ENCODE peak calls at places on chromosomes 4 and X, in seven cellular contexts. K is GM12891, Y is GM12878, S is K562, H is H1, A is SK-N-SH, T is HepG2. N is an unnamed sample.

GRCh38 chr4:28600958-28601357 is 1740.3 kb downstream of the STIM2 start:
- DNase-seq in H (no peak), T (no peak), Y (no peak), S (no peak), K (no peak), A (no peak), N (no peak)

GRCh38 chr4:44817905-44818304 is 91.5 kb upstream of the GNPDA2 start:
- DNase-seq in Y (no peak), H (no peak), A (no peak), S (no peak), T (no peak), K (no peak), N (no peak)

GRCh38 chr4:158644341-158644740 is 27.3 kb downstream of the C4orf46 start:
- DNase-seq in H (no peak), K (no peak), A (no peak), Y (no peak), S (no peak), T (no peak), N (no peak)

GRCh38 chr4:40629401-40630334 is at the start of gene RBM47:
- DNase-seq in S (no peak), H (peak), K (peak), Y (no peak), A (peak), T (no peak), N (peak)

GRCh38 chrX:144918936-144919335 is 328.4 kb upstream of the SPANXN1 start:
- DNase-seq in H (no peak), K (no peak), S (no peak), T (no peak), Y (no peak), A (no peak), N (no peak)

GRCh38 chr4:15144249-15144966 is 142.1 kb downstream of the CPEB2 start:
- DNase-seq in S (no peak), Y (no peak), A (no peak), H (no peak), K (no peak), T (no peak), N (no peak)

GRCh38 chr4:108272566-108272965 is 103.8 kb upstream of the LEF1 start:
- DNase-seq in A (no peak), Y (no peak), S (no peak), H (no peak), T (no peak), K (no peak), N (no peak)

GRCh38 chrX:123184199-123184857 is at the start of gene GRIA3:
- DNase-seq in K (no peak), A (peak), S (no peak), H (peak), T (no peak), Y (no peak), N (no peak)

GRCh38 chr4:153241970-153242847 is 38.0 kb downstream of the TRIM2 start:
- DNase-seq in T (peak), K (no peak), A (no peak), H (no peak), Y (no peak), S (no peak), N (no peak)

GRCh38 chr4:17174751-17175150 is 276.3 kb upstream of the LDB2 start:
- DNase-seq in S (no peak), K (no peak), A (no peak), Y (no peak), T (no peak), H (no peak), N (no peak)

GRCh38 chrX:54808109-54808604 is 612 bp downstream of the MAGED2 start:
- DNase-seq in Y (no peak), K (peak), S (peak), A (peak), H (peak), T (peak), N (no peak)

GRCh38 chr4:121408-122084 is 2.8 kb upstream of the ZNF718 start:
- DNase-seq in A (no peak), S (no peak), T (no peak), H (peak), K (no peak), Y (no peak), N (no peak)

GRCh38 chrX:46576458-46576857 is 2.9 kb downstream of the CHST7 start:
- DNase-seq in H (no peak), Y (no peak), K (no peak), A (no peak), T (no peak), S (no peak), N (no peak)

GRCh38 chrX:144722307-144722706 is 525.0 kb upstream of the SPANXN1 start:
- DNase-seq in Y (no peak), T (no peak), H (peak), K (no peak), S (no peak), A (no peak), N (no peak)

GRCh38 chr4:152937535-152938236 is 1.6 kb downstream of the FHDC1 start:
- DNase-seq in Y (no peak), T (no peak), A (peak), H (peak), S (peak), K (peak), N (peak)

GRCh38 chr4:164700471-164700870 is 53.5 kb upstream of the SMIM31 start:
- DNase-seq in T (peak), H (peak), Y (no peak), A (peak), S (no peak), K (no peak), N (no peak)

GRCh38 chr4:169090479-169091215 is 80.6 kb upstream of the CBR4 start:
- DNase-seq in K (no peak), A (no peak), Y (no peak), H (no peak), S (no peak), T (no peak), N (no peak)

GRCh38 chrX:68912113-68912980 is 83.5 kb downstream of the EFNB1 start:
- DNase-seq in S (no peak), K (no peak), Y (no peak), A (no peak), T (no peak), H (peak), N (no peak)

GRCh38 chr4:123616970-123617392 is 220.4 kb downstream of the SPRY1 start:
- DNase-seq in K (no peak), Y (no peak), S (no peak), A (peak), T (no peak), H (no peak), N (no peak)

GRCh38 chr4:66284991-66285451 is 614.7 kb upstream of the EPHA5 start:
- DNase-seq in K (no peak), Y (no peak), A (no peak), H (no peak), T (no peak), S (no peak), N (no peak)

GRCh38 chr4:22848332-22848731 is 155.6 kb downstream of the GBA3 start:
- DNase-seq in H (no peak), Y (no peak), S (no peak), K (no peak), A (no peak), T (no peak), N (no peak)

GRCh38 chr4:142194905-142195304 is 558.5 kb downstream of the IL15 start:
- DNase-seq in H (no peak), K (no peak), S (no peak), Y (no peak), T (no peak), A (no peak), N (no peak)

GRCh38 chr4:77538144-77538543 is 67.5 kb upstream of the CXCL13 start:
- DNase-seq in A (no peak), S (no peak), Y (no peak), H (no peak), K (no peak), T (no peak), N (no peak)

GRCh38 chrX:9745417-9746115 is 20.1 kb downstream of the GPR143 start:
- DNase-seq in A (no peak), S (no peak), T (no peak), K (no peak), Y (no peak), H (no peak), N (no peak)

GRCh38 chrX:43745938-43746721 is 90.0 kb downstream of the MAOA start:
- DNase-seq in A (no peak), K (no peak), Y (no peak), H (no peak), S (no peak), T (no peak), N (no peak)

GRCh38 chr4:15233626-15234025 is 194.2 kb upstream of the C1QTNF7 start:
- DNase-seq in K (no peak), A (no peak), S (no peak), H (no peak), T (no peak), Y (no peak), N (no peak)

GRCh38 chrX:70046978-70047377 is 2.8 kb downstream of the AWAT2 start:
- DNase-seq in S (no peak), Y (no peak), K (no peak), A (no peak), T (no peak), H (no peak), N (no peak)

GRCh38 chr4:26048378-26048882 is 134.4 kb downstream of the SMIM20 start:
- DNase-seq in K (no peak), T (no peak), Y (no peak), H (no peak), A (peak), S (no peak), N (no peak)

GRCh38 chr4:67725981-67726380 is 25.0 kb upstream of the UBA6 start:
- DNase-seq in H (no peak), T (no peak), K (no peak), S (no peak), A (no peak), Y (no peak), N (no peak)

GRCh38 chrX:123186796-123187195 is 2.7 kb downstream of the GRIA3 start:
- DNase-seq in T (no peak), A (no peak), S (no peak), Y (no peak), H (no peak), K (no peak), N (no peak)

GRCh38 chrX:150324035-150324728 is 38.9 kb upstream of the MAMLD1 start:
- DNase-seq in S (no peak), T (peak), K (no peak), H (no peak), A (no peak), Y (no peak), N (no peak)

GRCh38 chr4:92270908-92271307 is 32.9 kb upstream of the GRID2 start:
- DNase-seq in Y (no peak), H (no peak), K (no peak), A (peak), S (no peak), T (no peak), N (no peak)

GRCh38 chrX:130079824-130080406 is 30.4 kb downstream of the ELF4 start:
- DNase-seq in A (peak), S (peak), K (no peak), Y (no peak), T (peak), H (no peak), N (no peak)

GRCh38 chr4:184318852-184319251 is 101.2 kb upstream of the ENPP6 start:
- DNase-seq in K (no peak), T (no peak), A (no peak), H (peak), S (no peak), Y (no peak), N (no peak)

GRCh38 chr4:32032136-32032672 is 1312.0 kb downstream of the PCDH7 start:
- DNase-seq in S (no peak), K (no peak), Y (no peak), A (no peak), T (no peak), H (no peak), N (no peak)

GRCh38 chr4:86036729-86037128 is 323.1 kb downstream of the MAPK10 start:
- DNase-seq in H (no peak), K (no peak), S (no peak), T (no peak), A (no peak), Y (no peak), N (no peak)

GRCh38 chrX:108494416-108495095 is 54.9 kb downstream of the COL4A5 start:
- DNase-seq in A (no peak), H (no peak), S (no peak), K (no peak), Y (no peak), T (no peak), N (no peak)
- TF ChIP-seq TAF1 in A (no peak), H (no peak), S (no peak), K (no peak), Y (no peak), T (no peak), N (no peak)

DNA sequence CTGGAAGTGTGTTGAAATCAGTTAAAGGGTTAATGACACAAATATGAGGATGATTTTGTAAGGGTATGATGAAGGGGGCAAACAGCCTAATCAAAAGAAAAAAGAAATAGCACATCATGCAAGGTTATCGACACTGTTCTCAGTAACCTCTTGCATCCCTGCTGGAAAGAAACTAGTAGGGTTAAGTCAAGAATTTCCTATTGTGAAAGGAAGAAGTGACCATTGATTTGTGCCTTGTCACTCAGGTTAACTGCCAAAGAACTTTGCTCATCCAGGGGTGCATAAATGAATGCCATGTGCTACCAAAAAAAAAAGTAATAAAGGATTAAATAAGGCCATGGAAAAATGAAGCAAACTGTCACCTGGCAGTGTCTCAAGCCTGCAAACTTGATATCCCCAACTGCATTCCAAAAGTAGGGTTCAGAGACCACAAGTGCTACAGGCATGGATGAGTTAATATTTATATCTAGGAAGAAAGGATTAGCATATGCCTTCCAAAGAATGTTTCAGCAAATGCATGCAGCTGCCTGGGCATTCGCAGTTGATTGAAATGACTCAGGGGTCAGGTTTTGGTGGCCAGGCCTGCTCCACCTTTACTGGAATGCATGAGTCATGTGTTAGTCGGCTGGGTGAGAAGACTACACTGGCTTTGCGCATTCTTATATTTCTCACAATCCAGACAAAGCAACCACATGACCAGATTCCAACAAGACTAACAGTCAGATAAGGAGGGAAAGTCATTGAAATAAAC is 78.4 kb upstream of the ATXN3L start:
- DNase-seq in K (no peak), A (no peak), H (no peak), Y (no peak), S (peak), T (peak), N (no peak)
- TF ChIP-seq TAF1 in K (no peak), A (peak), H (no peak), Y (no peak), S (no peak), T (no peak), N (no peak)

GRCh38 chrX:153885968-153886903 is at the start of gene L1CAM:
- DNase-seq in T (no peak), A (peak), H (no peak), Y (no peak), S (peak), K (no peak), N (no peak)
- TF ChIP-seq TAF1 in T (no peak), A (no peak), H (no peak), Y (no peak), S (no peak), K (no peak), N (no peak)

DNA sequence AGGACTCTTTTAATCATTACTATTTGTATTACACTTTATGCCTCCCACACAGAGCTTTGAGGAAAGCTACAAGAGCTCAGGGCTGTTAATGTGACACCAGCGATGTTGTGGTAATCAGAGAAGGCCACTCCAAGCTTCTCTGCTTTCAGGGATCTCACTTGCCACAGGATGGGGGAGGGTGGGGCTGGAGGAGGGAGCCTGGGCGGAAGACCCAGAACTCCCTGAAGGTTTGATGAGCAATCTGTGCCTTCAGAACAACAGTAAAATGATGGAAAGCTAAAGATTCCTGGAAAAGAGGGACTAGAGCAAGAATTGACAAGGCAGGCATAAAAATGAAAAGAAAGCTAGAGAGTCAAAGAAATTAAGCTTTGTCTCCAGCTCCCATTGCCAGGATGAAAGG is 75.6 kb downstream of the MAML3 start:
- DNase-seq in S (no peak), K (no peak), H (no peak), T (no peak), Y (no peak), A (no peak), N (no peak)
- TF ChIP-seq TAF1 in S (no peak), K (no peak), H (no peak), T (no peak), Y (no peak), A (no peak), N (no peak)

DNA sequence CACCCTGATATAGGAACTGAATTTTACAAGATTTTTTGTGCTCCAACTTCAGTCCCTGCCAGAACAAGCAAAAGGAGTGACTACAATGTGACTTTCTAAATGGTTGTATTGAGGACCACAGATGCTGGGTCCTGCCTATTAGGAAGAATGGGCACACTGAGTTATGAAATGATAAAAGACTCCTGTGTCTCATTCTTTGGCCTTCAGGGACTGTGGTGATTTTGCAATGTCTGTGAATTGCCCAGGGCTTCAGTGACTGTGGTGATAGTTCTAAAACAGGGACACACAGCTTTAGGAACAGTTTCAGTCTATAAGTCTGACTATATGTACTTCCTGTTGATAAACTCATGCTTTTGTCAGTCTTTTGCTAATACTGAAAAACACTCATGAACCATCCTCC is 210.2 kb downstream of the DMD start:
- DNase-seq in S (no peak), Y (no peak), T (no peak), K (no peak), A (no peak), H (no peak), N (no peak)
- TF ChIP-seq TAF1 in S (no peak), Y (no peak), T (no peak), K (no peak), A (no peak), H (no peak), N (no peak)

DNA sequence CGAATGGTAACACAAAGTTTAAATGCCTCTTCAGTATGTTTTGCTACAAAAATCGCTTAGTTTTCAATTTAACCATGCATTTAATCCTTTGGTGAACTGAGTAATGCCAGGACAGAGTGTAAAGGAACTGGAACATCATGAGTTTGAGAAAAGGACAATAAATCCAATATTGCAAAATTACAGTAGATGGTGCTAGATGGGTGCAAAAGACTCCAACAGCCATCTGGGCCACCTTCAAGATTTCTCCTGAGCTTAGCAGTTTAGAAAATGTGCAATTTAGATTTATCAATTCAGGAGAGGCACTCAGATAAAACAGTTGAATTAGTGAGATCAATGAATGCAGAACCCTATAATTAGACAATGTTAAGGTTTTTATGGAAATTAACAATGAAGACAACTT is 33.2 kb upstream of the MID1IP1 start:
- DNase-seq in A (peak), H (no peak), Y (no peak), T (no peak), K (no peak), S (no peak), N (no peak)
- TF ChIP-seq TAF1 in A (no peak), H (no peak), Y (no peak), T (no peak), K (no peak), S (no peak), N (no peak)

GRCh38 chr4:154329939-154330338 is 161.7 kb downstream of the DCHS2 start:
- DNase-seq in H (no peak), Y (no peak), A (no peak), S (no peak), K (no peak), T (no peak), N (no peak)

GRCh38 chr4:154335588-154335987 is 156.0 kb downstream of the DCHS2 start:
- DNase-seq in A (no peak), K (no peak), Y (no peak), S (no peak), T (no peak), H (no peak), N (no peak)

GRCh38 chr4:154328030-154328429 is 163.6 kb downstream of the DCHS2 start:
- DNase-seq in A (no peak), Y (no peak), T (no peak), H (no peak), S (no peak), K (no peak), N (no peak)

GRCh38 chr4:154329268-154329858 is 162.2 kb downstream of the DCHS2 start:
- DNase-seq in T (peak), Y (no peak), A (no peak), H (no peak), S (no peak), K (no peak), N (no peak)

GRCh38 chr4:154332681-154333421 is 158.7 kb downstream of the DCHS2 start:
- DNase-seq in H (peak), Y (peak), K (no peak), T (no peak), A (peak), S (no peak), N (no peak)
- TF ChIP-seq TAF1 in H (no peak), Y (no peak), K (no peak), T (no peak), A (no peak), S (no peak), N (no peak)

DNA sequence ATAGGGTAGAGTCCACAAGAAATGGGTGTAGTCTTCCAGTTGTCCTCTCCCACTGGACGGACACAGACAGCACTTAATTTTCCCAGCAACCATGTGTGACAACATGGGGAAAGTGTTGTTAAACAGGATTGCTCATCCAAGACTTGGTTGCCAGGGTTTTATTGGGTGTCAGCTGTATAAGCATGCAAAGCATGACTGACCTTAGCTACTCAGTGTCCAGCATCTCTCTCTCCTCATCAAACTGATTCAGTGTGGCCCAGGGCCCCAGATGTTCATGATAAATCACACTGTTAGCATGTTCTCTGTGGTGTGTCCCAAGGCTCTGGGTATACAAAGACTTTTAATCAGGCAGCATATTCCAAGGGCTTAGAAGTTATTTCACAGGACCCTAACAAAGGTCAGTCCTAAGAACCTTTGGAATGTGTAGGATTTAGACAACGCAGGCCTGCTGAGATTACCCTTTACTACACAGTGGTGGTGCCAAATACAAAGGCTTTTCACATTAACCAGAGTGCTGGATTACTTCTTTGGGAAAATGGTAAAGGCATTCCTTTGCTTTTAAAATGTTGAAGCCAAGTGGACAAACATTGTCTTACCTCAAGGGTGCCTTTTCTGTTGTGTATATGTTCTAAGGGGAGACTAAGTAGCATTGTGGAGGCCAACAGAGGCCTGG is 213.3 kb downstream of the GLUD2 start:
- DNase-seq in K (no peak), S (no peak), H (no peak), A (no peak), T (no peak), Y (no peak), N (no peak)
- TF ChIP-seq TAF1 in K (no peak), S (no peak), H (no peak), A (no peak), T (no peak), Y (no peak), N (no peak)

GRCh38 chr4:7821245-7822165 is 118.2 kb downstream of the AFAP1 start:
- DNase-seq in H (no peak), Y (no peak), K (no peak), S (no peak), A (peak), T (no peak), N (no peak)
- TF ChIP-seq TAF1 in H (no peak), Y (no peak), K (no peak), S (no peak), A (no peak), T (no peak), N (no peak)

N was measured in GM12892.